ENCODE peak calls at places on chromosomes 4 and X, in five cellular contexts. J, Z, W, B and S are unnamed samples.

GRCh38 chrX:111892375-111892774 is 16.4 kb downstream of the TRPC5OS start:
- DNase-seq in Z (no peak), J (no peak), B (no peak), W (no peak), S (no peak)

GRCh38 chr4:184911310-184911709 is 85.5 kb upstream of the ACSL1 start:
- DNase-seq in Z (no peak), J (no peak), W (peak; percentile 52), B (peak; percentile 40), S (peak; percentile 40)

GRCh38 chr4:166602068-166602467 is 632.2 kb downstream of the SPOCK3 start:
- DNase-seq in J (no peak), Z (no peak), B (no peak), W (no peak), S (no peak)

GRCh38 chr4:159191989-159192388 is 89.1 kb downstream of the RAPGEF2 start:
- DNase-seq in J (no peak), W (no peak), B (peak; percentile 88), Z (peak; percentile 65), S (peak; percentile 61)

GRCh38 chr4:2257361-2258001 is 4.4 kb downstream of the MXD4 start:
- DNase-seq in W (peak; percentile 15), Z (no peak), B (no peak), J (no peak), S (no peak)

GRCh38 chr4:128825226-128825625 is 15.7 kb downstream of the JADE1 start:
- DNase-seq in W (no peak), B (peak; percentile 58), Z (no peak), J (no peak), S (no peak)

GRCh38 chr4:139014391-139015268 is 951 bp upstream of the NOCT start:
- DNase-seq in Z (peak; percentile 64), J (peak; percentile 32), W (peak; percentile 39), B (peak; percentile 96), S (peak; percentile 85)

GRCh38 chrX:19225906-19226305 is 103.6 kb upstream of the ADGRG2 start:
- DNase-seq in J (no peak), W (no peak), B (peak; percentile 6), Z (no peak), S (no peak)

GRCh38 chrX:140764401-140764919 is 54.9 kb downstream of the LINC00632 start:
- DNase-seq in Z (no peak), B (peak; percentile 67), W (no peak), J (no peak), S (peak; percentile 67)

GRCh38 chr4:122346503-122346902 is 32.3 kb upstream of the ADAD1 start:
- DNase-seq in B (no peak), W (no peak), Z (no peak), J (no peak), S (no peak)

GRCh38 chrX:30027636-30028035 is 187.7 kb upstream of the MAGEB2 start:
- DNase-seq in Z (no peak), B (no peak), W (no peak), J (no peak), S (no peak)

GRCh38 chr4:184833046-184833838 is 7.5 kb upstream of the ACSL1 start:
- DNase-seq in Z (no peak), W (no peak), J (no peak), B (no peak), S (no peak)

GRCh38 chr4:113823291-113823659 is 61.7 kb upstream of the CAMK2D start:
- DNase-seq in B (peak; percentile 76), J (peak; percentile 85), Z (no peak), W (no peak), S (peak; percentile 39)

GRCh38 chr4:57154926-57155325 is 44.7 kb upstream of the IGFBP7 start:
- DNase-seq in B (no peak), Z (no peak), J (no peak), W (no peak), S (no peak)

GRCh38 chr4:150769235-150769634 is 187.3 kb downstream of the MAB21L2 start:
- DNase-seq in W (no peak), Z (peak; percentile 67), J (no peak), B (peak; percentile 84), S (peak; percentile 51)

GRCh38 chrX:107733686-107734085 is 41.9 kb downstream of the TSC22D3 start:
- DNase-seq in J (no peak), B (no peak), Z (no peak), W (no peak), S (no peak)

GRCh38 chr4:4578981-4579380 is 37.1 kb upstream of the STX18 start:
- DNase-seq in J (no peak), B (no peak), Z (peak; percentile 28), W (no peak), S (no peak)

GRCh38 chr4:3780347-3781171 is 14.4 kb downstream of the ADRA2C start:
- DNase-seq in B (no peak), W (peak; percentile 40), Z (peak; percentile 90), J (no peak), S (no peak)

GRCh38 chr4:40316333-40316781 is 18.8 kb upstream of the CHRNA9 start:
- DNase-seq in W (no peak), J (peak; percentile 74), B (peak; percentile 91), Z (no peak), S (peak; percentile 98)

GRCh38 chr4:94372579-94372978 is 29.9 kb upstream of the HPGDS start:
- DNase-seq in Z (no peak), B (no peak), J (no peak), W (no peak), S (no peak)
- H3K4me3 ChIP-seq in Z (no peak overlapping the region), B (no peak overlapping the region), J (no peak overlapping the region), W (no peak overlapping the region), S (no peak overlapping the region)

DNA sequence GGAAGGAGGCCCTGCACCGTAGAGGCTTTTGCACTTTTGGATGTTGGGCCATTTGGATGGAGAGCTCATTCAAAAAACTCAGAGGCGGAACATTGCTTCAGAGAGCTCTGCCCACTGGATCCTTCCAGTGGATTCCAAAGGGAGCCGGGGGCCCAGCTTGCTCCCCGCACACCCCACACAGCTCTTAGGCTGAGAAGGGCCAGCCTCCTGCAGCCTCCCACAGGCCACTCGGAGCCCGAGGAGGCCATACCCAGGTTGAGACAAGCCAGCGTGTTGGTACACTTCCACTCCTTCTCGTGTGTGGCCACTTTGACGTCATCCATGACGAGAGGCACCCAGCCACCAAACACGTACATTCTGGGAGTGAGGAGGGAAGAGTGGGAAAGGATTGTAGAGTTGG is 10.3 kb downstream of the HCFC1 start:
- DNase-seq in B (no peak), J (no peak), Z (no peak), W (no peak), S (no peak)
- H3K9me3 ChIP-seq in B (no peaks in the 10 kb centered on the region), J (no peaks in the 10 kb centered on the region), Z (no peaks in the 10 kb centered on the region), W (no peaks in the 10 kb centered on the region), S (no peaks in the 10 kb centered on the region)

GRCh38 chrX:110170029-110170428 is 147.9 kb downstream of the AMMECR1 start:
- DNase-seq in B (no peak), Z (no peak), J (no peak), W (no peak), S (no peak)

GRCh38 chrX:110171442-110171841 is 146.4 kb downstream of the AMMECR1 start:
- DNase-seq in B (no peak), Z (no peak), W (no peak), J (no peak), S (no peak)

GRCh38 chrX:110175146-110175545 is 142.7 kb downstream of the AMMECR1 start:
- DNase-seq in J (no peak), Z (no peak), B (no peak), W (no peak), S (no peak)

GRCh38 chrX:110172215-110172614 is 145.7 kb downstream of the AMMECR1 start:
- DNase-seq in W (no peak), B (no peak), J (peak; percentile 61), Z (no peak), S (no peak)

GRCh38 chrX:110173192-110174175 is 144.4 kb downstream of the AMMECR1 start:
- DNase-seq in W (no peak), B (peak; percentile 18), J (no peak), Z (no peak), S (no peak)
- H3K9ac ChIP-seq in W (no peak overlapping the region), B (no peak overlapping the region), J (no peak overlapping the region), Z (no peak overlapping the region), S (no peak overlapping the region)

GRCh38 chr4:107552306-107552705 is 167.7 kb downstream of the PAPSS1 start:
- DNase-seq in W (no peak), Z (no peak), B (no peak), J (no peak), S (no peak)

GRCh38 chr4:107546637-107547036 is 173.4 kb downstream of the PAPSS1 start:
- DNase-seq in W (no peak), Z (no peak), B (no peak), J (no peak), S (no peak)

DNA sequence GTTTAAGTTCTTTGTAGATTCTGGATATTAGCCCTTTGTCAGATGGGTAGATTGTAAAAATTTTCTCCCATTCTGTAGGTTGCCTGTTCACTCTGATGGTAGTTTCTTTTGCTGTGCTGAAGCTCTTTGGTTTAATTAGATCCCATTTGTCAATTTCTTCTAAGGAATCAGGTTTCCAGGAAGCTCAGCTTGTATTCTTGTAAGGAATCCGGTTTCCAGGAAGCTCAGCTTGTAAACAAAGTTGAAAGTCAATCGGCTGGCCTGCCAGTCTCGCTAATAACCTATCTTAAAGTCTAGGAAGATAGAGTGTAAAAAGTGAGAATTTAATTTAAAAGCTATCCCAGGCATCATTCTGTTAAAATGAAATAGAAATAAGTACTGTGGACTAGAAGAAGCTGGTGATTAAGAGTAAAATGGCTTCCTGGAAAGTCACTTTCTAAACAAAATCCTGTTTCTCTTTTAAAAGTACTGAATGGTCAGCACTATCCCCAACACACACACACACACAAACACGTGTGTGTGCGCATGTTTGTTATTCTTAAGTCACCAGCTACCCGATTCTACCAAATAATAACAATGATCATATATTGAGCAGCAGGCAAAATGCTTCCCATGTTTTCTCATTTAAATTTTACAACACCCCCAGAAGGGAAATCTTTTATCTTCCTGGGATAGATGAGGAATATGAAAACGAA is 171.7 kb downstream of the PAPSS1 start:
- DNase-seq in B (peak; percentile 26), W (no peak), Z (no peak), J (no peak), S (peak; percentile 34)
- H3K4me3 ChIP-seq in B (no peak overlapping the region), W (no peak overlapping the region), Z (no peak overlapping the region), J (no peak overlapping the region), S (no peak overlapping the region)

GRCh38 chrX:404656-405055 is 17.9 kb upstream of the PPP2R3B start:
- DNase-seq in J (no peak), B (no peak), W (no peak), Z (no peak), S (no peak)

GRCh38 chrX:405149-405548 is 18.4 kb upstream of the PPP2R3B start:
- DNase-seq in B (no peak), W (no peak), Z (no peak), J (no peak), S (no peak)

GRCh38 chrX:413322-414201 is 26.9 kb upstream of the PPP2R3B start:
- DNase-seq in W (no peak), J (no peak), Z (no peak), B (peak; percentile 72), S (peak; percentile 69)

GRCh38 chrX:410296-410695 is 23.6 kb upstream of the PPP2R3B start:
- DNase-seq in W (no peak), J (no peak), B (no peak), Z (no peak), S (no peak)
- H3K9me3 ChIP-seq in W (no peaks in the 10 kb centered on the region), J (no peaks in the 10 kb centered on the region), B (no peaks in the 10 kb centered on the region), Z (no peaks in the 10 kb centered on the region), S (no peaks in the 10 kb centered on the region)

GRCh38 chr4:42655248-42655647 is 1.7 kb downstream of the ATP8A1 start:
- DNase-seq in J (no peak), W (no peak), B (no peak), Z (no peak), S (no peak)

GRCh38 chr4:42656736-42656985 is 244 bp downstream of the ATP8A1 start:
- DNase-seq in B (no peak), W (no peak), Z (no peak), J (no peak), S (no peak)

GRCh38 chr4:42655921-42656735 is 777 bp downstream of the ATP8A1 start:
- DNase-seq in J (no peak), W (peak; percentile 55), Z (peak; percentile 1), B (no peak), S (peak; percentile 31)

GRCh38 chr4:42653606-42654560 is 3.0 kb downstream of the ATP8A1 start:
- DNase-seq in W (no peak), J (no peak), Z (no peak), B (peak; percentile 23), S (no peak)

GRCh38 chr4:42654606-42655005 is 2.3 kb downstream of the ATP8A1 start:
- DNase-seq in J (no peak), W (no peak), B (peak; percentile 82), Z (peak; percentile 6), S (peak; percentile 5)
- H3K9ac ChIP-seq in J (peak overlapping the region; percentile 69), W (no peak overlapping the region), B (no peak overlapping the region), Z (no peak overlapping the region), S (no peak overlapping the region)